ENCODE peak calls at places on chromosome 6, in four cellular contexts. One of them, this sample, is unnamed.

GRCh38 chr6:107488875-107489635 is 862 bp upstream of the SOBP start:
- DNase-seq in OCI-LY7: peak
- DNase-seq in fibroblast of pulmonary artery: peak
- DNase-seq in AG08396: peak
- DNase-seq in this sample: peak

GRCh38 chr6:61953881-61954280 is 332.1 kb downstream of the KHDRBS2 start:
- DNase-seq in OCI-LY7: no peak
- DNase-seq in fibroblast of pulmonary artery: no peak
- DNase-seq in AG08396: no peak
- DNase-seq in this sample: no peak

GRCh38 chr6:158761746-158762145 is 57.4 kb downstream of the EZR start:
- DNase-seq in OCI-LY7: no peak
- DNase-seq in fibroblast of pulmonary artery: no peak
- DNase-seq in AG08396: no peak
- DNase-seq in this sample: no peak

GRCh38 chr6:17278289-17279061 is 2.7 kb upstream of the RBM24 start:
- DNase-seq in OCI-LY7: no peak
- DNase-seq in fibroblast of pulmonary artery: peak
- DNase-seq in AG08396: peak
- DNase-seq in this sample: peak

GRCh38 chr6:104580452-104580851 is 279.3 kb downstream of the HACE1 start:
- DNase-seq in OCI-LY7: no peak
- DNase-seq in fibroblast of pulmonary artery: peak
- DNase-seq in AG08396: no peak
- DNase-seq in this sample: peak

GRCh38 chr6:149846321-149846720 is 17.8 kb downstream of the LRP11 start:
- DNase-seq in OCI-LY7: no peak
- DNase-seq in fibroblast of pulmonary artery: peak
- DNase-seq in AG08396: peak
- DNase-seq in this sample: peak

GRCh38 chr6:156109713-156110112 is 654.1 kb upstream of the NOX3 start:
- DNase-seq in OCI-LY7: no peak
- DNase-seq in fibroblast of pulmonary artery: no peak
- DNase-seq in AG08396: no peak
- DNase-seq in this sample: peak

GRCh38 chr6:35411066-35411465 is 41.1 kb upstream of the FANCE start:
- DNase-seq in OCI-LY7: peak
- DNase-seq in fibroblast of pulmonary artery: no peak
- DNase-seq in AG08396: no peak
- DNase-seq in this sample: no peak

GRCh38 chr6:44059359-44060342 is 67.6 kb downstream of the MRPL14 start:
- DNase-seq in OCI-LY7: no peak
- DNase-seq in fibroblast of pulmonary artery: peak
- DNase-seq in AG08396: no peak
- DNase-seq in this sample: peak

GRCh38 chr6:156780962-156781705 is 4.0 kb downstream of the ARID1B start:
- DNase-seq in OCI-LY7: no peak
- DNase-seq in fibroblast of pulmonary artery: no peak
- DNase-seq in AG08396: no peak
- DNase-seq in this sample: no peak

GRCh38 chr6:39488255-39488881 is 165.9 kb upstream of the KCNK16 start:
- DNase-seq in OCI-LY7: no peak
- DNase-seq in fibroblast of pulmonary artery: no peak
- DNase-seq in AG08396: no peak
- DNase-seq in this sample: no peak

GRCh38 chr6:88426005-88426404 is 259.9 kb upstream of the CNR1 start:
- DNase-seq in OCI-LY7: no peak
- DNase-seq in fibroblast of pulmonary artery: no peak
- DNase-seq in AG08396: no peak
- DNase-seq in this sample: no peak

GRCh38 chr6:98678481-98678880 is 155.9 kb upstream of the POU3F2 start:
- DNase-seq in OCI-LY7: no peak
- DNase-seq in fibroblast of pulmonary artery: no peak
- DNase-seq in AG08396: no peak
- DNase-seq in this sample: no peak

GRCh38 chr6:8245736-8246135 is 143.4 kb upstream of the EEF1E1 start:
- DNase-seq in OCI-LY7: no peak
- DNase-seq in fibroblast of pulmonary artery: no peak
- DNase-seq in AG08396: no peak
- DNase-seq in this sample: no peak

GRCh38 chr6:32170294-32170693 is 5.6 kb downstream of the AGPAT1 start:
- DNase-seq in OCI-LY7: no peak
- DNase-seq in fibroblast of pulmonary artery: no peak
- DNase-seq in AG08396: no peak
- DNase-seq in this sample: no peak

GRCh38 chr6:110158479-110158878 is 21.0 kb downstream of the WASF1 start:
- DNase-seq in OCI-LY7: no peak
- DNase-seq in fibroblast of pulmonary artery: no peak
- DNase-seq in AG08396: no peak
- DNase-seq in this sample: peak

GRCh38 chr6:6538301-6538700 is 50.2 kb upstream of the LY86 start:
- DNase-seq in OCI-LY7: no peak
- DNase-seq in fibroblast of pulmonary artery: no peak
- DNase-seq in AG08396: no peak
- DNase-seq in this sample: no peak

GRCh38 chr6:31204751-31205145 is 34.3 kb upstream of the POU5F1 start:
- DNase-seq in OCI-LY7: no peak
- DNase-seq in fibroblast of pulmonary artery: no peak
- DNase-seq in AG08396: no peak
- DNase-seq in this sample: no peak

GRCh38 chr6:23731609-23732008 is 394.4 kb upstream of the NRSN1 start:
- DNase-seq in OCI-LY7: no peak
- DNase-seq in fibroblast of pulmonary artery: no peak
- DNase-seq in AG08396: no peak
- DNase-seq in this sample: no peak

GRCh38 chr6:14857501-14857900 is 388.4 kb upstream of the JARID2 start:
- DNase-seq in OCI-LY7: no peak
- DNase-seq in fibroblast of pulmonary artery: no peak
- DNase-seq in AG08396: no peak
- DNase-seq in this sample: no peak

GRCh38 chr6:93849857-93850256 is 430.5 kb upstream of the EPHA7 start:
- DNase-seq in OCI-LY7: no peak
- DNase-seq in fibroblast of pulmonary artery: no peak
- DNase-seq in AG08396: no peak
- DNase-seq in this sample: peak

GRCh38 chr6:150272264-150272975 is 96.4 kb upstream of the IYD start:
- DNase-seq in OCI-LY7: no peak
- DNase-seq in fibroblast of pulmonary artery: no peak
- DNase-seq in AG08396: no peak
- DNase-seq in this sample: no peak

GRCh38 chr6:152863618-152864326 is 113.2 kb downstream of the VIP start:
- DNase-seq in OCI-LY7: peak
- DNase-seq in fibroblast of pulmonary artery: peak
- DNase-seq in AG08396: peak
- DNase-seq in this sample: peak

GRCh38 chr6:154164397-154164796 is 125.4 kb downstream of the OPRM1 start:
- DNase-seq in OCI-LY7: no peak
- DNase-seq in fibroblast of pulmonary artery: peak
- DNase-seq in AG08396: peak
- DNase-seq in this sample: peak

GRCh38 chr6:137799950-137800568 is 67.0 kb upstream of the TNFAIP3 start:
- DNase-seq in OCI-LY7: peak
- DNase-seq in fibroblast of pulmonary artery: peak
- DNase-seq in AG08396: no peak
- DNase-seq in this sample: peak

GRCh38 chr6:21582651-21583050 is 10.9 kb upstream of the SOX4 start:
- DNase-seq in OCI-LY7: no peak
- DNase-seq in fibroblast of pulmonary artery: no peak
- DNase-seq in AG08396: peak
- DNase-seq in this sample: peak

GRCh38 chr6:139187489-139187888 is 52.6 kb downstream of the HECA start:
- DNase-seq in OCI-LY7: no peak
- DNase-seq in fibroblast of pulmonary artery: no peak
- DNase-seq in AG08396: no peak
- DNase-seq in this sample: no peak

GRCh38 chr6:43386492-43386891 is 17.0 kb upstream of the ZNF318 start:
- DNase-seq in OCI-LY7: no peak
- DNase-seq in fibroblast of pulmonary artery: no peak
- DNase-seq in AG08396: no peak
- DNase-seq in this sample: no peak

GRCh38 chr6:122839477-122839876 is 50.4 kb downstream of the SMPDL3A start:
- DNase-seq in OCI-LY7: peak
- DNase-seq in fibroblast of pulmonary artery: peak
- DNase-seq in AG08396: peak
- DNase-seq in this sample: peak

GRCh38 chr6:116229287-116229913 is 24.5 kb downstream of the TSPYL4 start:
- DNase-seq in OCI-LY7: peak
- DNase-seq in fibroblast of pulmonary artery: peak
- DNase-seq in AG08396: peak
- DNase-seq in this sample: peak

GRCh38 chr6:170164271-170164900 is 126.5 kb downstream of the DLL1 start:
- DNase-seq in OCI-LY7: no peak
- DNase-seq in fibroblast of pulmonary artery: no peak
- DNase-seq in AG08396: no peak
- DNase-seq in this sample: no peak

GRCh38 chr6:38673397-38674165 is 29.4 kb downstream of the GLO1 start:
- DNase-seq in OCI-LY7: no peak
- DNase-seq in fibroblast of pulmonary artery: no peak
- DNase-seq in AG08396: no peak
- DNase-seq in this sample: no peak

GRCh38 chr6:6886886-6887285 is 220.9 kb upstream of the RREB1 start:
- DNase-seq in OCI-LY7: no peak
- DNase-seq in fibroblast of pulmonary artery: no peak
- DNase-seq in AG08396: no peak
- DNase-seq in this sample: no peak

GRCh38 chr6:21227486-21227885 is 366.1 kb upstream of the SOX4 start:
- DNase-seq in OCI-LY7: no peak
- DNase-seq in fibroblast of pulmonary artery: no peak
- DNase-seq in AG08396: peak
- DNase-seq in this sample: peak

GRCh38 chr6:117463762-117464665 is 18.5 kb upstream of the DCBLD1 start:
- DNase-seq in OCI-LY7: no peak
- DNase-seq in fibroblast of pulmonary artery: peak
- DNase-seq in AG08396: peak
- DNase-seq in this sample: peak

GRCh38 chr6:76124010-76124409 is 51.5 kb upstream of the IMPG1 start:
- DNase-seq in OCI-LY7: no peak
- DNase-seq in fibroblast of pulmonary artery: no peak
- DNase-seq in AG08396: no peak
- DNase-seq in this sample: no peak

GRCh38 chr6:108091288-108091687 is 16.7 kb upstream of the OSTM1 start:
- DNase-seq in OCI-LY7: no peak
- DNase-seq in fibroblast of pulmonary artery: no peak
- DNase-seq in AG08396: no peak
- DNase-seq in this sample: no peak

This sample was measured in iris pigment epithelial cell.